ENCODE peak calls at places on chromosomes 4 and X, in four cellular contexts. N is H1, T is GM12878, F is HepG2. E is an unnamed sample.

GRCh38 chrX:108312011-108312410 is 126.2 kb downstream of the COL4A6 start:
- DNase-seq in T (no peak), F (no peak), N (no peak), E (no peak)

GRCh38 chrX:74104356-74105065 is 199.5 kb upstream of the ZCCHC13 start:
- DNase-seq in N (no peak), T (no peak), F (no peak), E (no peak)

GRCh38 chrX:108270739-108271396 is 167.4 kb downstream of the COL4A6 start:
- DNase-seq in N (no peak), F (no peak), T (no peak), E (no peak)

GRCh38 chr4:23291139-23291538 is 598.4 kb downstream of the GBA3 start:
- DNase-seq in F (no peak), N (no peak), T (no peak), E (no peak)

GRCh38 chr4:23855912-23856605 is 33.8 kb downstream of the PPARGC1A start:
- DNase-seq in F (peak), N (no peak), T (no peak), E (no peak)

GRCh38 chr4:141241986-141242385 is 21.3 kb downstream of the ZNF330 start:
- DNase-seq in F (no peak), N (no peak), T (no peak), E (no peak)

GRCh38 chr4:169351860-169352259 is 81.1 kb upstream of the SH3RF1 start:
- DNase-seq in T (no peak), F (no peak), N (no peak), E (no peak)

GRCh38 chr4:31234494-31234893 is 514.3 kb downstream of the PCDH7 start:
- DNase-seq in F (no peak), N (peak), T (peak), E (no peak)

GRCh38 chr4:88629826-88630225 is 37.5 kb downstream of the HERC3 start:
- DNase-seq in F (no peak), T (no peak), N (no peak), E (no peak)

GRCh38 chr4:176601156-176601555 is 191.6 kb downstream of the VEGFC start:
- DNase-seq in T (no peak), N (no peak), F (no peak), E (no peak)

GRCh38 chrX:108323751-108324150 is 114.5 kb downstream of the COL4A6 start:
- DNase-seq in T (no peak), F (no peak), N (no peak), E (no peak)

GRCh38 chrX:147699061-147699460 is 212.7 kb upstream of the FMR1 start:
- DNase-seq in N (peak), T (no peak), F (no peak), E (no peak)

GRCh38 chrX:24355095-24355494 is 5.3 kb upstream of the SUPT20HL1 start:
- DNase-seq in T (no peak), F (no peak), N (no peak), E (no peak)

GRCh38 chr4:177554966-177555574 is 112.8 kb upstream of the AGA start:
- DNase-seq in F (no peak), N (no peak), T (no peak), E (peak)

GRCh38 chr4:128355301-128355700 is 67.7 kb upstream of the PGRMC2 start:
- DNase-seq in T (no peak), N (no peak), F (no peak), E (peak)

GRCh38 chr4:79864470-79865190 is 208.4 kb downstream of the ANTXR2 start:
- DNase-seq in T (no peak), N (no peak), F (no peak), E (no peak)

GRCh38 chrX:29661290-29661689 is 554.1 kb upstream of the MAGEB2 start:
- DNase-seq in N (no peak), T (no peak), F (no peak), E (no peak)

GRCh38 chrX:9562851-9563250 is 98.0 kb downstream of the TBL1X start:
- DNase-seq in F (peak), T (no peak), N (no peak), E (no peak)

GRCh38 chr4:147480891-147481576 is at the start of gene EDNRA:
- DNase-seq in F (no peak), T (no peak), N (no peak), E (peak)

GRCh38 chr4:95410387-95411005 is 138.3 kb downstream of the UNC5C start:
- DNase-seq in T (no peak), N (no peak), F (no peak), E (no peak)

GRCh38 chr4:5429747-5430146 is 278.6 kb downstream of the EVC2 start:
- DNase-seq in F (no peak), N (no peak), T (no peak), E (no peak)

GRCh38 chr4:80196259-80197131 is 808 bp upstream of the PRDM8 start:
- DNase-seq in T (no peak), F (no peak), N (no peak), E (no peak)

GRCh38 chrX:135543924-135544323 is 23.5 kb downstream of the INTS6L start:
- DNase-seq in T (no peak), F (no peak), N (no peak), E (no peak)

GRCh38 chr4:188206783-188207182 is 67.5 kb downstream of the TRIML1 start:
- DNase-seq in F (no peak), T (no peak), N (no peak), E (no peak)

GRCh38 chr4:127055349-127055748 is 577.4 kb upstream of the INTU start:
- DNase-seq in F (no peak), N (no peak), T (no peak), E (no peak)

GRCh38 chrX:72366746-72367145 is 61.0 kb upstream of the CITED1 start:
- DNase-seq in T (no peak), N (no peak), F (no peak), E (no peak)

GRCh38 chr4:183399616-183400015 is 44.8 kb upstream of the CDKN2AIP start:
- DNase-seq in N (no peak), T (no peak), F (no peak), E (no peak)

GRCh38 chrX:78124304-78124703 is 15.1 kb downstream of the TAF9B start:
- DNase-seq in N (no peak), F (no peak), T (no peak), E (no peak)

GRCh38 chr4:20272411-20272872 is 20.7 kb downstream of the SLIT2 start:
- DNase-seq in T (no peak), F (no peak), N (no peak), E (no peak)

GRCh38 chrX:103586314-103586646 is 965 bp downstream of the TCEAL4 start:
- DNase-seq in F (no peak), T (no peak), N (no peak), E (peak)

GRCh38 chrX:44914532-44915198 is 41.7 kb downstream of the KDM6A start:
- DNase-seq in T (no peak), N (no peak), F (no peak), E (no peak)

GRCh38 chr4:80096175-80096850 is 23.3 kb upstream of the ANTXR2 start:
- DNase-seq in F (no peak), T (no peak), N (no peak), E (no peak)

GRCh38 chr4:183214912-183215488 is 105.1 kb downstream of the CLDN22 start:
- DNase-seq in F (no peak), T (no peak), N (no peak), E (no peak)

GRCh38 chr4:83889802-83890201 is 353.9 kb downstream of the GPAT3 start:
- DNase-seq in N (no peak), F (no peak), T (no peak), E (no peak)

GRCh38 chr4:24489870-24490269 is 94.5 kb downstream of the DHX15 start:
- DNase-seq in T (no peak), N (no peak), F (no peak), E (no peak)

GRCh38 chr4:120765271-120765985 is 157.1 kb downstream of the PRDM5 start:
- DNase-seq in N (no peak), F (no peak), T (no peak), E (no peak)

GRCh38 chr4:108881190-108881589 is 118.3 kb upstream of the ETNPPL start:
- DNase-seq in N (no peak), T (no peak), F (no peak), E (no peak)

GRCh38 chr4:175459571-175459970 is 352.5 kb downstream of the GPM6A start:
- DNase-seq in N (no peak), F (no peak), T (no peak), E (no peak)

GRCh38 chr4:156495836-156496235 is 475.8 kb downstream of the PDGFC start:
- DNase-seq in F (no peak), N (no peak), T (no peak), E (no peak)

DNA sequence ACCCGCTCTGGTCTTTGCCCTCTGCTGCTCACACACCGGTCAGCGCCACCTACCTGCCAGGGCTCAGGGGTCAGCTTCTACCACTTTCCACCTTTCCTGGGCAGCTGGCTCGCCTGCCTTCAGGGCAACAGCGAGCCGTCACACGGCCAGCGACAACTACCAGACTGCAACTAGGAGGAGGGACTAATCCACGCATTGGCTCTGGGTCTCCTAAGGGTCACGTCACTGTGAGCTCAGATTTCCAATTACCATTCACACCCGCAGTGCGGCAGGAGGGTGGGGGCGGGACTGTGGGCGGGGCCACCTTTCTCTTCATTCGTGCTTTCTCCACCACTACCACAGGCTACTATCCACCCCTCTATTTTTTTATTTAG is at the start of gene BEX5:
- DNase-seq in N (peak), F (no peak), T (no peak), E (peak)
- TF ChIP-seq YY1 in N (no peak), F (no peak), T (no peak), E (no peak)

GRCh38 chrX:431032-431431 is 44.3 kb upstream of the PPP2R3B start:
- DNase-seq in N (no peak), T (no peak), F (no peak), E (no peak)

GRCh38 chrX:429266-429825 is 42.6 kb upstream of the PPP2R3B start:
- DNase-seq in F (no peak), T (no peak), N (no peak), E (no peak)

GRCh38 chrX:425056-425455 is 38.3 kb upstream of the PPP2R3B start:
- DNase-seq in N (no peak), F (no peak), T (no peak), E (no peak)

GRCh38 chrX:426881-427280 is 40.2 kb upstream of the PPP2R3B start:
- DNase-seq in T (no peak), N (no peak), F (no peak), E (no peak)

GRCh38 chrX:427812-428725 is 41.4 kb upstream of the PPP2R3B start:
- DNase-seq in N (peak), T (no peak), F (peak), E (peak)
- TF ChIP-seq TCF12 in N (no peak), T (no peak), F (no peak), E (no peak)

DNA sequence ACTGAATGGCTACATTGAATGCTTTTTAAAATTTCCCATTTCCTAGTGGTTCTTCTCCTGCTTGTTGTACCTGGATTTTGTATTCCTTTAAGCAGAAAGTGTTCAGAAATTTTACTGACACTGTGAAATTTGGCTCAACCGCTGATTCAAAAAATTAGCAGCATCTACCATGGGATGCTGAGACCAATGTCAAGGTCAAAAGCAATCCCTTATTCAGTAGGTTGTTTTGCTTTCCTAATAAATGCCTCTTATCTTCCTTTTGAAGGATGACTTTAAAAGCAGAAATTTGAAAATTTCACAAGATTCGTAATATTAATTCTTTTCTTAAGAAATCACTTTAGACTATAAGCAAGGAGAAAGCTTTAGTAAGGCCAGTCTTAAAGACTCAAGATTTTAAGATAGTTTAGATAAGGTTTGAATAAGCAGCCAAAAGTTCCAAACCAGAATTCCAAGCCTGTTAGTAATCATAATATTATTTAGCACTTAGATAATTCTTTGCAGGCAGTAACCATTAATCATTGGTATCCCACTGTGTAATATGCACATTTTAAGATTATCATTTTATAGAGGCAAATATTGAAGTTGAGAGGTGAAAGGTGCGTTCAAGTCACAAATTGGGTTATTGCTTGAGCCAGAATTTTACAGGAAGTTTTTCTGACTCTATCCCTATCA is 508.8 kb downstream of the ANKRD50 start:
- DNase-seq in N (no peak), T (no peak), F (no peak), E (no peak)
- TF ChIP-seq YY1 in N (no peak), T (no peak), F (no peak), E (no peak)

DNA sequence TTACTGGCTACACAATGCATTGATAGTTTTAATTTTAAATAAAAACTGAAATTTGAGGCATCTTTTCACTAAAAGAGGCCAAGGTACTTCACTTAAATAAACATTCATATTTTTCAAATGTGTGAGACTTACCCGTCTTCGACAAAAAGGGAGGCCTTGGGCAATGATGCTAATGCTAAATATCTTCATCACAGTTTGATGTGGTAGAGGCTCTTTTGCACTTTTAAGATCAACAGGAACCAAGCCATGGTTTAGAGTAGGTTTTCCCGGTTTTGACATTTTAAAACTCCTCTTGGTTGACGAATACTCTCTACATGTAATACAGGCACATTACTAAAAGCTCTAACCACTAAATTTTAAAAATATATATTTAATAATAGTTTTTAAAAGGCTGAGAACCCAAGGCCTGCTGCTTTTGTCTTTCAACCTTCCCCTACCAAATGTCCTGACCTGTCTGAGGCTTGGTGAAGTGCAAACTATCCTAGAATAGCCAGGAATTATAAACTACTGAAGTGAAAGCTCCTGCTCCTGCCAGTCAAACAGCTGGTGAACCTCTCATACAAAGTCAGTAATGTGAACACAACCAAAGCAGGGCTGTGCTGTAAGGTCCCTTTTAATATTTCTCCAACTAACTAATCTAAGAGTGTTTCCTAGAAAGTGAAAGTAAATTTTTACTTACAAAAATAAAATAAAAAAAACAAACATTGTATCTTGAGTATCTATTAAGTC is 153.7 kb downstream of the FBXW7 start:
- DNase-seq in T (no peak), N (no peak), F (no peak), E (no peak)
- TF ChIP-seq TCF12 in T (no peak), N (no peak), F (no peak), E (no peak)

GRCh38 chr4:65670331-65671031 is at the start of gene EPHA5:
- DNase-seq in F (peak), N (peak), T (no peak), E (peak)

GRCh38 chr4:65669008-65669971 is 999 bp downstream of the EPHA5 start:
- DNase-seq in T (no peak), F (no peak), N (no peak), E (peak)

GRCh38 chr4:65669981-65670330 is 333 bp downstream of the EPHA5 start:
- DNase-seq in T (no peak), N (no peak), F (no peak), E (no peak)

GRCh38 chr4:65665951-65666523 is 4.3 kb downstream of the EPHA5 start:
- DNase-seq in T (no peak), F (no peak), N (no peak), E (no peak)

DNA sequence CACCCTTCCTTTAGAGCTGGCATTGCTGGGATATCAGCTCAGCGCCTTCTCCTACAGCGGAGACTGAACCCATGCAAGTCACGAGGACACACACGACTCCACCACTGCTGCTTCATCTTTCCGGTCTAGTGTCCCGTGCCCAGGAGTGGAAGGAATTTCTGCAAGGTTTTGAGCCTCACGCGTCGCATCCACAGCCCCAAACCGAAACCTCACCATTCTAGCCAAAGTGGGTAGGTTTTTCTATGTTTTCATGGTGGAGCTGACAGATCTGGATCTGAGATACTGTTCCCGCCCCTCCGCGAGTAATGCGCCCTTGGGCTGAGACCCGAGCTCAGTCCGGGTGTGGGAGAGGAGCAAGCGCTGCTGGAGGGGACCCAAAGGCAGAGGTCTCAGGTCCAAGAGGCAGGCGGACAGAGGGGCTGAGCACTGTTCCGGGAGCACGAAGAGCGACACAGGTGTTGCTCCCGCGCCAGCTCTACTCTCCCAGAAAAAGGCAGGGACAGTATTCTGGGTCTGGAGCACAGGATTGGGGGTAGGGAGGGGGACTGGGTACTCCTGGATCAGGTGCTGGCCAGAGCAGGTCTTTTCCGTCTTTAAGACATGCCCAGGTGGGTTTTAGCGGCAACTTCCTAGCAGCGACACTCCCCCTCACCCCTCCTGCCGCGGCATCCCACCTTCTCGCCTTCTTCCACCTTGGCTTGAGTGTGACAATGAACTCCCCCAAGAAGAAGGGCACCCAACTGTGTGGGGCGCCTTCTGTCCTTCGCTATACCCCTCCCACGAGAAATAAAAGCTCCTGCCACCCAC is 1.9 kb downstream of the EPHA5 start:
- DNase-seq in T (no peak), F (no peak), N (no peak), E (peak)
- TF ChIP-seq YY1 in T (no peak), F (no peak), N (no peak), E (no peak)

GRCh38 chr4:184815046-184815877 is 10.5 kb downstream of the ACSL1 start:
- DNase-seq in F (peak), T (peak), N (no peak), E (peak)
- TF ChIP-seq TCF12 in F (no peak), T (peak), N (no peak), E (peak)

DNA sequence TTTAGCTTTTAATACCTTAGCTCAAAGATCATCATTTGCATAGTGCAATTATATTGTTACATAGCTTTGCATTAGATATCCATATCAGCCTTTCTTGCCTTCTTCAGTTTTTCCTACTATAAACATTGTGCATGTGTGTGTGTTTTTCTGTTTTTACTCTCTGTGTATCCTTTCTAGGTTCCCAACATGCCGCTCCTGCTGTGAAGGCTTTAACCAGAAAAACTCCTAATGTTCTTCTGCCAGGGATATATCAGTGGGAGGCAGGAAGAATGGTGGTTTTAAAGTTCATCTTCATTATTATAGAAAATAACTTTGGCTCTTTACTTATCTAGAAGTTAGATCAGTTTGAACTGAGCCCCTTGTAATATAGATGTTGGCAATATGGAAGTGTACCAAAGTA is 61.2 kb downstream of the CPE start:
- DNase-seq in F (no peak), T (no peak), N (no peak), E (no peak)
- TF ChIP-seq YY1 in F (no peak), T (no peak), N (no peak), E (no peak)

DNA sequence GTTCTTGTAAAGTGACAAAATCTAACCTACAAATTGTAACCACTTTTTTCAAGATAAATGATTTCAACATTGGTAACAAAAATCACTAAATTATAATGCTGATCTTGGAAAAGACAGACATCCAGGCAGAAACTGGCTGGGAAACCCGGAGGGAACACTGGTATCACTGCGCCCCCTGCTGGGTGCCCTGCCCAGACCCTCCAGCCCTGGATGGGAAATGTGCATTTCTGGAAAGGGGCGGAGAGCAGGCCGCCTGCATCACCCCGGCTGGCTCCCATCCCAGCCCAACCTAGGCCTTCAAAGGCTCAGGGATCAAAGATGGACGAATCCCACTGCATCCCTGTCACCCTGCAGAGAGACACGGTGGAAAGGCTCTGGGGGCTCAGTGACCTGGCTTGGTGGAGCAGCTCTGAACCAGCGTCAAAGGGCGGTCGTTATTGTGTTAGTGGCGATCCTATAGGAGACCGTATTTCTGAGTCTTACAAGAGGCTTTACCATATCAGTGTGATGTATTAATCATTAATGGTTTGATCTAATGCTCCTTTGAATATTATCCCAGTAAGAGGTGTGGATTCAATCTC is 37.3 kb downstream of the ACOX3 start:
- DNase-seq in F (peak), T (no peak), N (peak), E (peak)
- TF ChIP-seq TCF12 in F (no peak), T (no peak), N (no peak), E (no peak)

GRCh38 chr4:81845761-81846160 is 374.1 kb upstream of the RASGEF1B start:
- DNase-seq in N (no peak), T (no peak), F (no peak), E (no peak)
- TF ChIP-seq YY1 in N (no peak), T (no peak), F (no peak), E (no peak)